ENCODE peak calls at places on chromosomes 7 and 10, in eight cellular contexts. A is fibroblast of lung; L is astrocyte of the spinal cord; Z is DMS 273 treated with DMSO at 0.1 percent for 48 hours; Y is AG08396; R is endothelial cell; G is HTR-8/SVneo; Q is CD4-positive, alpha-beta T cell. U is an unnamed sample.

GRCh38 chr7:26237035-26237807 is 35.7 kb downstream of the CBX3 start:
- DNase-seq in A (no peak), L (peak), Z (no peak), Y (no peak), R (no peak), G (no peak), Q (no peak), U (no peak)

GRCh38 chr7:127304087-127304486 is 51.3 kb upstream of the GRM8 start:
- DNase-seq in A (no peak), L (no peak), Z (no peak), Y (no peak), R (no peak), G (no peak), Q (no peak), U (no peak)

GRCh38 chr10:24463683-24464426 is 254.9 kb downstream of the KIAA1217 start:
- DNase-seq in A (peak), L (peak), Z (no peak), Y (no peak), R (no peak), G (peak), Q (no peak), U (peak)

GRCh38 chr10:52644678-52645434 is 127.7 kb downstream of the MBL2 start:
- DNase-seq in A (peak), L (peak), Z (no peak), Y (peak), R (peak), G (peak), Q (no peak), U (peak)

GRCh38 chr7:11212816-11213215 is 239.1 kb downstream of the PHF14 start:
- DNase-seq in A (peak), L (peak), Z (no peak), Y (peak), R (no peak), G (no peak), Q (no peak), U (no peak)

GRCh38 chr10:92268763-92269162 is 22.1 kb downstream of the CPEB3 start:
- DNase-seq in A (no peak), L (no peak), Z (no peak), Y (no peak), R (no peak), G (no peak), Q (no peak), U (no peak)

GRCh38 chr7:15765753-15766152 is 79.3 kb upstream of the MEOX2 start:
- DNase-seq in A (no peak), L (no peak), Z (no peak), Y (no peak), R (no peak), G (no peak), Q (no peak), U (no peak)

GRCh38 chr10:113524120-113524519 is 28.7 kb upstream of the HABP2 start:
- DNase-seq in A (no peak), L (no peak), Z (no peak), Y (no peak), R (no peak), G (no peak), Q (no peak), U (no peak)

GRCh38 chr10:73413108-73413527 is 740 bp downstream of the ANXA7 start:
- DNase-seq in A (no peak), L (peak), Z (no peak), Y (peak), R (peak), G (peak), Q (no peak), U (peak)

GRCh38 chr10:89648074-89648473 is 3.0 kb upstream of the PANK1 start:
- DNase-seq in A (no peak), L (no peak), Z (no peak), Y (no peak), R (no peak), G (no peak), Q (no peak), U (no peak)

GRCh38 chr10:76544789-76545188 is 1092.8 kb downstream of the KCNMA1 start:
- DNase-seq in A (no peak), L (no peak), Z (no peak), Y (no peak), R (no peak), G (no peak), Q (no peak), U (no peak)

GRCh38 chr10:29204119-29204518 is 84.8 kb upstream of the LYZL1 start:
- DNase-seq in A (no peak), L (no peak), Z (no peak), Y (no peak), R (no peak), G (no peak), Q (no peak), U (no peak)

GRCh38 chr7:64775289-64775688 is 18.9 kb upstream of the ZNF138 start:
- DNase-seq in A (no peak), L (no peak), Z (no peak), Y (no peak), R (no peak), G (no peak), Q (no peak), U (no peak)

GRCh38 chr7:126776506-126776905 is 476.2 kb downstream of the GRM8 start:
- DNase-seq in A (no peak), L (no peak), Z (no peak), Y (no peak), R (no peak), G (no peak), Q (no peak), U (no peak)

GRCh38 chr10:76615049-76615448 is 1022.6 kb downstream of the KCNMA1 start:
- DNase-seq in A (no peak), L (no peak), Z (no peak), Y (no peak), R (no peak), G (no peak), Q (no peak), U (no peak)

GRCh38 chr7:101814996-101815825 is 2.2 kb upstream of the CUX1 start:
- DNase-seq in A (peak), L (no peak), Z (no peak), Y (peak), R (peak), G (peak), Q (no peak), U (peak)

GRCh38 chr7:87356448-87356847 is 11.0 kb downstream of the CROT start:
- DNase-seq in A (no peak), L (no peak), Z (no peak), Y (no peak), R (no peak), G (no peak), Q (no peak), U (no peak)

GRCh38 chr10:79335094-79335469 is 12.2 kb upstream of the PPIF start:
- DNase-seq in A (no peak), L (no peak), Z (peak), Y (no peak), R (no peak), G (no peak), Q (no peak), U (no peak)

U was measured in activated CD4-positive, alpha-beta memory T cell treated with anti-CD3 and anti-CD28 coated beads for 36 hours.